ENCODE peak calls at places on chromosomes 5 and 9, in nine cellular contexts. Z is A549, M is uterus, F is GM12878, U is tibial nerve, L is Peyer's patch, S is IMR-90, H is suprapubic skin, T is gastrocnemius medialis. W is an unnamed sample. For H3K9me3, the result is how much of the 10 kb centered on the place peaks cover.

GRCh38 chr9:126056312-126057021 is 270.2 kb upstream of the MVB12B start:
- DNase-seq in Z (no peak), M (no peak), F (no peak), U (no peak), L (no peak), S (no peak), H (peak), T (no peak), W (no peak)

GRCh38 chr9:99020786-99021436 is 77.2 kb downstream of the COL15A1 start:
- DNase-seq in Z (no peak), M (no peak), F (no peak), U (no peak), L (no peak), S (no peak), H (no peak), T (no peak), W (no peak)

GRCh38 chr9:120931278-120932085 is 4.9 kb upstream of the TRAF1 start:
- DNase-seq in Z (no peak), M (no peak), F (peak), U (no peak), L (no peak), S (peak), H (no peak), T (no peak), W (no peak)

GRCh38 chr5:137498736-137499505 is at the start of gene SPOCK1:
- DNase-seq in Z (peak), M (peak), F (no peak), U (peak), L (peak), S (peak), H (peak), T (no peak), W (peak)

GRCh38 chr5:73188764-73189521 is 15.9 kb downstream of the TMEM174 start:
- DNase-seq in Z (no peak), M (no peak), F (no peak), U (no peak), L (no peak), S (peak), H (no peak), T (no peak), W (no peak)

GRCh38 chr5:123756325-123756664 is 244.3 kb downstream of the CSNK1G3 start:
- DNase-seq in Z (no peak), M (no peak), F (no peak), U (no peak), L (no peak), S (no peak), H (no peak), T (no peak), W (no peak)

GRCh38 chr9:130177898-130178805 is 5.9 kb downstream of the NCS1 start:
- DNase-seq in Z (no peak), M (no peak), F (no peak), U (no peak), L (no peak), S (no peak), H (no peak), T (no peak), W (no peak)

GRCh38 chr5:34562791-34563190 is 93.3 kb upstream of the RAI14 start:
- DNase-seq in Z (no peak), M (no peak), F (no peak), U (no peak), L (no peak), S (no peak), H (no peak), T (no peak), W (no peak)

GRCh38 chr9:136944094-136944518 is 432 bp downstream of the FBXW5 start:
- DNase-seq in Z (peak), M (no peak), F (no peak), U (peak), L (no peak), S (peak), H (no peak), T (no peak), W (no peak)

GRCh38 chr5:143230676-143230996 is 172.8 kb downstream of the NR3C1 start:
- DNase-seq in Z (no peak), M (no peak), F (no peak), U (no peak), L (no peak), S (no peak), H (no peak), T (no peak), W (no peak)

GRCh38 chr9:92133949-92134604 is 18.9 kb upstream of the SPTLC1 start:
- DNase-seq in Z (peak), M (peak), F (no peak), U (peak), L (peak), S (peak), H (peak), T (no peak), W (peak)

GRCh38 chr9:128340691-128341434 is 536 bp downstream of the SLC27A4 start:
- DNase-seq in Z (peak), M (no peak), F (no peak), U (no peak), L (no peak), S (no peak), H (peak), T (peak), W (no peak)

GRCh38 chr5:135112008-135112670 is 78.1 kb upstream of the PITX1 start:
- DNase-seq in Z (no peak), M (no peak), F (no peak), U (no peak), L (peak), S (no peak), H (no peak), T (no peak), W (no peak)

GRCh38 chr5:143354025-143354424 is 49.5 kb downstream of the NR3C1 start:
- DNase-seq in Z (no peak), M (no peak), F (no peak), U (no peak), L (no peak), S (no peak), H (no peak), T (no peak), W (no peak)

GRCh38 chr5:140038373-140038957 is 4.6 kb downstream of the NRG2 start:
- DNase-seq in Z (no peak), M (no peak), F (no peak), U (no peak), L (no peak), S (peak), H (no peak), T (no peak), W (no peak)

GRCh38 chr9:650362-650761 is 191.1 kb upstream of the DMRT1 start:
- DNase-seq in Z (no peak), M (no peak), F (no peak), U (no peak), L (no peak), S (peak), H (no peak), T (no peak), W (no peak)

GRCh38 chr5:142024771-142025304 is 12.0 kb upstream of the GNPDA1 start:
- DNase-seq in Z (peak), M (peak), F (peak), U (peak), L (peak), S (peak), H (peak), T (peak), W (peak)

GRCh38 chr9:120855827-120856636 is 13.3 kb upstream of the PSMD5 start:
- DNase-seq in Z (no peak), M (no peak), F (no peak), U (no peak), L (no peak), S (no peak), H (no peak), T (no peak), W (no peak)

GRCh38 chr5:11803436-11803835 is 100.8 kb downstream of the CTNND2 start:
- DNase-seq in Z (no peak), M (no peak), F (no peak), U (no peak), L (no peak), S (no peak), H (no peak), T (no peak), W (no peak)

GRCh38 chr5:61167382-61167781 is 5.1 kb upstream of the SMIM15 start:
- DNase-seq in Z (peak), M (no peak), F (no peak), U (no peak), L (no peak), S (peak), H (no peak), T (no peak), W (no peak)

GRCh38 chr9:93216072-93216364 is 32.1 kb downstream of the WNK2 start:
- DNase-seq in Z (no peak), M (no peak), F (no peak), U (no peak), L (peak), S (no peak), H (no peak), T (no peak), W (no peak)

GRCh38 chr5:151153766-151154272 is 3.8 kb downstream of the ANXA6 start:
- DNase-seq in Z (no peak), M (no peak), F (no peak), U (no peak), L (no peak), S (no peak), H (no peak), T (no peak), W (no peak)

GRCh38 chr5:92886751-92887150 is 694.3 kb downstream of the NR2F1-AS1 start:
- DNase-seq in Z (no peak), M (no peak), F (no peak), U (no peak), L (no peak), S (no peak), H (no peak), T (no peak), W (no peak)

GRCh38 chr5:76337949-76338589 is 65.0 kb upstream of the IQGAP2 start:
- DNase-seq in Z (peak), M (no peak), F (peak), U (no peak), L (peak), S (peak), H (no peak), T (no peak), W (peak)

GRCh38 chr5:126248611-126249010 is 174.6 kb upstream of the GRAMD2B start:
- DNase-seq in Z (no peak), M (no peak), F (no peak), U (no peak), L (no peak), S (no peak), H (no peak), T (no peak), W (no peak)

GRCh38 chr5:9483779-9484178 is 62.1 kb downstream of the SEMA5A start:
- DNase-seq in Z (no peak), M (no peak), F (no peak), U (no peak), L (no peak), S (peak), H (no peak), T (no peak), W (no peak)

GRCh38 chr5:58496488-58496887 is 5.3 kb downstream of the GAPT start:
- DNase-seq in Z (no peak), M (no peak), F (no peak), U (no peak), L (no peak), S (no peak), H (no peak), T (no peak), W (no peak)
- TF ChIP-seq CTCF in Z (peak), M (no peak), F (peak), U (no peak), L (no peak), S (peak), H (no peak), T (no peak), W (no peak)

GRCh38 chr9:118295413-118295812 is 591.2 kb downstream of the TLR4 start:
- DNase-seq in Z (no peak), M (no peak), F (no peak), U (no peak), L (no peak), S (no peak), H (no peak), T (no peak), W (no peak)

GRCh38 chr9:118290116-118290515 is 585.9 kb downstream of the TLR4 start:
- DNase-seq in Z (no peak), M (no peak), F (no peak), U (no peak), L (no peak), S (no peak), H (no peak), T (no peak), W (no peak)
- TF ChIP-seq POLR2A in Z (no peak), M (no peak), F (no peak), U (no peak), L (no peak), S (no peak), H (no peak), T (no peak), W (no peak)

GRCh38 chr5:2876183-2876582 is 124.7 kb upstream of the IRX2 start:
- DNase-seq in Z (no peak), M (no peak), F (no peak), U (no peak), L (no peak), S (no peak), H (no peak), T (no peak), W (no peak)
- H3K9me3 ChIP-seq in Z (under half), M (under half), F (under half), U (under half), L (under half), S (under half), H (under half), T (under half), W (under half)

DNA sequence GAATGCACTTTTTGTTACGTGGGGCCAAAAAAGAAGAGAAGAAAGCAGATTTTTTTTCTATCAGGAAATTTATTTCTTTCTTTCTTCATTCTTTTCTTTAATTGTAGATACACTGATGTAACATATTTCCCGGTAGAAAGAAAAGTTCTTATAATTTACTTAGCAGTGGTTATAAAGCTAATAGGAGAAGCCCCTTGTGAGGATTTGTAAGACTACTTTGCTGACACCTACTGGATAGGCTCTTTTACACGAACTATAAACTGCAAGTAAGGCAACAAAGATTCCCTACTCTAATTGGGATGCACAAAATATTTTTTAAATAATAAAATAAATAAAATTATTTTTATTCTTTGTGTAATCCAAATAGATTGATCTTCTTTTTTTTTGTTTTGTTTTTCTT is 284.4 kb downstream of the DNAH5 start:
- DNase-seq in Z (no peak), M (no peak), F (no peak), U (no peak), L (no peak), S (peak), H (no peak), T (no peak), W (no peak)
- TF ChIP-seq CTCF in Z (peak), M (no peak), F (no peak), U (no peak), L (no peak), S (peak), H (no peak), T (no peak), W (no peak)

GRCh38 chr5:147854894-147855773 is 23.4 kb upstream of the SCGB3A2 start:
- DNase-seq in Z (no peak), M (no peak), F (no peak), U (no peak), L (no peak), S (no peak), H (no peak), T (no peak), W (no peak)

GRCh38 chr5:147858520-147858919 is 20.0 kb upstream of the SCGB3A2 start:
- DNase-seq in Z (no peak), M (no peak), F (no peak), U (no peak), L (no peak), S (no peak), H (no peak), T (no peak), W (no peak)

GRCh38 chr5:147855774-147856069 is 22.8 kb upstream of the SCGB3A2 start:
- DNase-seq in Z (no peak), M (no peak), F (no peak), U (no peak), L (no peak), S (no peak), H (no peak), T (no peak), W (no peak)

GRCh38 chr5:147857302-147858129 is 21.0 kb upstream of the SCGB3A2 start:
- DNase-seq in Z (peak), M (peak), F (no peak), U (peak), L (no peak), S (peak), H (peak), T (no peak), W (peak)

DNA sequence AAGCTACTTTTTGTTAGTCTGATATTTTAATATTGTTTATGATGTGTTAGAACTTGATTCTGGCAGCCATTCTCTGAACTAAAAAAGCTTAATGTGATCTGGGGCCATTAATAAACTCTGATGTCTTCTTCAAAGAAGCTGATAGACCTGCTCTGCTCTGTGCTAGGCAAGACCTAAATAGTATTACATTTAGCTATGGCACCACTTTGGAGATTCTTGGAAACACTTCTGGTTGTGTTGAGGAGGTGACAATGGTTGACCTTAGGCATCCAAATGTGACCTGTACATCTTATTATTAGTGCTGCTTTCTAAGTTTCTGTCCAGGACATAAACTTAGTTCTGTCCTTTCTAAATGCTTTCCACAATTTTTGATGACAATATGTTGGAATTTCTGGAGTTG is 21.7 kb upstream of the SCGB3A2 start:
- DNase-seq in Z (no peak), M (no peak), F (no peak), U (no peak), L (no peak), S (no peak), H (no peak), T (no peak), W (no peak)
- TF ChIP-seq POLR2A in Z (no peak), M (no peak), F (no peak), U (no peak), L (no peak), S (no peak), H (no peak), T (no peak), W (no peak)

GRCh38 chr5:167245871-167246270 is 1045.6 kb upstream of the WWC1 start:
- DNase-seq in Z (no peak), M (no peak), F (no peak), U (no peak), L (no peak), S (no peak), H (no peak), T (no peak), W (no peak)
- H3K9me3 ChIP-seq in Z (under half), M (under half), F (under half), U (under half), L (under half), S (under half), H (under half), T (under half), W (under half)

DNA sequence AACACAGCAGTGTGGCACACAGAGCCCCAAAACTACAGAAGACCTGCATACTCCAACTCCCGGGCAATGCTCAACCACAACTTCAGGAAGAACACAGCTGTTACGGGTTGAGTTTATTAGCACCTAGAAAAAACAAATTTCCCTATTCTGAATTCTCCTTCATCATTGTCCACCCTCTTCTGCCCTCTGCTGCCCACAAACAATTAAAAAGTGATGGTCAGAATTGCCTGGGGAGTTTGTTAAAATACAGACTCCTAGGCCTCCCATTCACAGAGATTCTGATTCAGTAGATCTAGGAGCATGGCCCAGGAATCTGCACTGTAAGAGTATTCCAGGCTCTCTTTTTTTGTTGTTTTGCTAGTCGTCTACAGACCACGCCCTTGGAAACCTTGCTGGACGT is 310.6 kb downstream of the NDUFS4 start:
- DNase-seq in Z (no peak), M (no peak), F (no peak), U (no peak), L (no peak), S (no peak), H (no peak), T (no peak), W (no peak)
- TF ChIP-seq CTCF in Z (no peak), M (no peak), F (no peak), U (no peak), L (no peak), S (peak), H (no peak), T (no peak), W (no peak)

GRCh38 chr5:172006378-172007152 is at the start of gene FBXW11:
- DNase-seq in Z (peak), M (peak), F (peak), U (peak), L (peak), S (peak), H (peak), T (peak), W (peak)
- TF ChIP-seq POLR2A in Z (peak), M (peak), F (peak), U (peak), L (peak), S (peak), H (peak), T (peak), W (peak)